ENCODE peak calls at places on chromosomes 12 and 14, in eight cellular contexts. One of them, this sample, is unnamed.
A peak's percentile ranks its signal among the peaks of the same experiment; 100 is the strongest.

GRCh38 chr12:68359669-68360068 is 27.5 kb upstream of the MDM1 start:
- DNase-seq in mucosa of descending colon: no peak
- DNase-seq in sigmoid colon: no peak
- DNase-seq in AG04450: no peak
- DNase-seq in psoas muscle: no peak
- DNase-seq in transverse colon: no peak
- DNase-seq in right lobe of liver: no peak
- DNase-seq in cardiac fibroblast: peak; percentile 27
- DNase-seq in this sample: no peak

GRCh38 chr12:67394600-67394999 is 125.4 kb downstream of the CAND1 start:
- DNase-seq in mucosa of descending colon: no peak
- DNase-seq in sigmoid colon: peak; percentile 64
- DNase-seq in AG04450: peak; percentile 18
- DNase-seq in psoas muscle: peak; percentile 68
- DNase-seq in transverse colon: no peak
- DNase-seq in right lobe of liver: no peak
- DNase-seq in cardiac fibroblast: peak; percentile 65
- DNase-seq in this sample: no peak

GRCh38 chr14:37443461-37443860 is 151.6 kb downstream of the FOXA1 start:
- DNase-seq in mucosa of descending colon: no peak
- DNase-seq in sigmoid colon: no peak
- DNase-seq in AG04450: peak; percentile 16
- DNase-seq in psoas muscle: no peak
- DNase-seq in transverse colon: no peak
- DNase-seq in right lobe of liver: no peak
- DNase-seq in cardiac fibroblast: no peak
- DNase-seq in this sample: no peak

GRCh38 chr12:42790761-42791151 is 201.2 kb upstream of the PRICKLE1 start:
- DNase-seq in mucosa of descending colon: no peak
- DNase-seq in sigmoid colon: no peak
- DNase-seq in AG04450: no peak
- DNase-seq in psoas muscle: no peak
- DNase-seq in transverse colon: peak; percentile 9
- DNase-seq in right lobe of liver: no peak
- DNase-seq in cardiac fibroblast: peak; percentile 72
- DNase-seq in this sample: no peak

GRCh38 chr12:62758216-62758615 is 176.7 kb downstream of the PPM1H start:
- DNase-seq in mucosa of descending colon: no peak
- DNase-seq in sigmoid colon: no peak
- DNase-seq in AG04450: peak; percentile 88
- DNase-seq in psoas muscle: no peak
- DNase-seq in transverse colon: no peak
- DNase-seq in right lobe of liver: no peak
- DNase-seq in cardiac fibroblast: no peak
- DNase-seq in this sample: no peak

GRCh38 chr12:106033161-106033675 is 105.5 kb downstream of the NUAK1 start:
- DNase-seq in mucosa of descending colon: no peak
- DNase-seq in sigmoid colon: no peak
- DNase-seq in AG04450: no peak
- DNase-seq in psoas muscle: no peak
- DNase-seq in transverse colon: no peak
- DNase-seq in right lobe of liver: no peak
- DNase-seq in cardiac fibroblast: no peak
- DNase-seq in this sample: no peak

GRCh38 chr12:132117558-132117875 is 26.6 kb downstream of the DDX51 start:
- DNase-seq in mucosa of descending colon: no peak
- DNase-seq in sigmoid colon: peak; percentile 39
- DNase-seq in AG04450: no peak
- DNase-seq in psoas muscle: no peak
- DNase-seq in transverse colon: no peak
- DNase-seq in right lobe of liver: no peak
- DNase-seq in cardiac fibroblast: no peak
- DNase-seq in this sample: no peak

GRCh38 chr12:21942377-21942703 is 1.1 kb upstream of the ABCC9 start:
- DNase-seq in mucosa of descending colon: no peak
- DNase-seq in sigmoid colon: no peak
- DNase-seq in AG04450: no peak
- DNase-seq in psoas muscle: no peak
- DNase-seq in transverse colon: no peak
- DNase-seq in right lobe of liver: no peak
- DNase-seq in cardiac fibroblast: no peak
- DNase-seq in this sample: no peak

GRCh38 chr12:52285172-52285745 is 6.1 kb downstream of the KRT81 start:
- DNase-seq in mucosa of descending colon: no peak
- DNase-seq in sigmoid colon: no peak
- DNase-seq in AG04450: no peak
- DNase-seq in psoas muscle: no peak
- DNase-seq in transverse colon: no peak
- DNase-seq in right lobe of liver: no peak
- DNase-seq in cardiac fibroblast: no peak
- DNase-seq in this sample: no peak

GRCh38 chr14:61838661-61839060 is 76.4 kb downstream of the SNAPC1 start:
- DNase-seq in mucosa of descending colon: no peak
- DNase-seq in sigmoid colon: no peak
- DNase-seq in AG04450: no peak
- DNase-seq in psoas muscle: no peak
- DNase-seq in transverse colon: no peak
- DNase-seq in right lobe of liver: no peak
- DNase-seq in cardiac fibroblast: peak; percentile 56
- DNase-seq in this sample: no peak

GRCh38 chr14:80784824-80785223 is 156.7 kb downstream of the CEP128 start:
- DNase-seq in mucosa of descending colon: no peak
- DNase-seq in sigmoid colon: no peak
- DNase-seq in AG04450: no peak
- DNase-seq in psoas muscle: no peak
- DNase-seq in transverse colon: no peak
- DNase-seq in right lobe of liver: no peak
- DNase-seq in cardiac fibroblast: peak; percentile 52
- DNase-seq in this sample: no peak

GRCh38 chr12:92735131-92735721 is 32.4 kb downstream of the PLEKHG7 start:
- DNase-seq in mucosa of descending colon: no peak
- DNase-seq in sigmoid colon: no peak
- DNase-seq in AG04450: peak; percentile 54
- DNase-seq in psoas muscle: no peak
- DNase-seq in transverse colon: no peak
- DNase-seq in right lobe of liver: no peak
- DNase-seq in cardiac fibroblast: peak; percentile 98
- DNase-seq in this sample: no peak

GRCh38 chr12:57177354-57177753 is 29.9 kb upstream of the LRP1-AS start:
- DNase-seq in mucosa of descending colon: no peak
- DNase-seq in sigmoid colon: no peak
- DNase-seq in AG04450: no peak
- DNase-seq in psoas muscle: no peak
- DNase-seq in transverse colon: no peak
- DNase-seq in right lobe of liver: peak; percentile 20
- DNase-seq in cardiac fibroblast: no peak
- DNase-seq in this sample: no peak

GRCh38 chr14:89650077-89650978 is 233.3 kb upstream of the FOXN3 start:
- DNase-seq in mucosa of descending colon: no peak
- DNase-seq in sigmoid colon: no peak
- DNase-seq in AG04450: no peak
- DNase-seq in psoas muscle: no peak
- DNase-seq in transverse colon: no peak
- DNase-seq in right lobe of liver: no peak
- DNase-seq in cardiac fibroblast: no peak
- DNase-seq in this sample: peak; percentile 55
- H3K4me3 ChIP-seq in mucosa of descending colon: no peak overlapping the region
- H3K4me3 ChIP-seq in sigmoid colon: no peak overlapping the region
- H3K4me3 ChIP-seq in AG04450: no peak overlapping the region
- H3K4me3 ChIP-seq in psoas muscle: no peak overlapping the region
- H3K4me3 ChIP-seq in transverse colon: no peak overlapping the region
- H3K4me3 ChIP-seq in right lobe of liver: no peak overlapping the region
- H3K4me3 ChIP-seq in cardiac fibroblast: no peak overlapping the region
- H3K4me3 ChIP-seq in this sample: no peak overlapping the region

GRCh38 chr12:116220756-116221155 is 56.7 kb downstream of the MED13L start:
- DNase-seq in mucosa of descending colon: no peak
- DNase-seq in sigmoid colon: no peak
- DNase-seq in AG04450: no peak
- DNase-seq in psoas muscle: no peak
- DNase-seq in transverse colon: no peak
- DNase-seq in right lobe of liver: no peak
- DNase-seq in cardiac fibroblast: no peak
- DNase-seq in this sample: no peak
- TF ChIP-seq CTCF in mucosa of descending colon: no peak
- TF ChIP-seq CTCF in sigmoid colon: no peak
- TF ChIP-seq CTCF in AG04450: no peak
- TF ChIP-seq CTCF in psoas muscle: no peak
- TF ChIP-seq CTCF in transverse colon: no peak
- TF ChIP-seq CTCF in right lobe of liver: no peak
- TF ChIP-seq CTCF in cardiac fibroblast: no peak
- TF ChIP-seq CTCF in this sample: no peak

DNA sequence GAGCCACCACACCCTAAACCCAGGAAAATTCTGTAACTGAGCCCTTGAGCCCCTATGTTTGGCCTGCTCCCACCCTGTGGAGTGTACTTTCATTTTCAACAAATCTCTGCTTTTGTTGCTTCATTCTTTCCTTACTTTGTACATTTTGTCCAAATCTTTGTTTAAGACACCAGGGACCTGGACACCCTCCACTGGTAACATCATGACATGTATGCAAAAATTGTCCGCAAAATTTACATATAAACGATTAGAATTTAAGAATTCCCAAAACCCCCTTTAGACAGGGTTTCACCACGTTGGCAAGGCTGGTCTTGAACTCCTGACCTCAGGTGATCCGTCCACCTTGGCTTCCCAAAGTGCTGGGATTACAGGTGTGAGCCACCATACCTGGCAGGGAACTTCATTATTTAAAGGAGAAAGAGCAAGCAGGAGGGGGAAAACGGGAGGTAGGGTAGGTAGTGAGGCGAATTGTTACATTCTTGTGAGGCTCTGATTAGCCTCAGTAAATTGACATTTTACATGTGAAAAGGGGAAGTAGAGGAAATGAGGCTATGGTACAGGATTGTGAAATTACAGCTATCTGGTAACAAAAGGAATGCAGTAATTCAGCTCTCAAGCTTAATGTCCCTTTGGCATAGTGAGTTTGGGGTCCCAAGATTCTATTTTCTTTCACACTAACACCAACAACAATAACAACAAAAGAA is 27.6 kb downstream of the TUBA1A start:
- DNase-seq in mucosa of descending colon: no peak
- DNase-seq in sigmoid colon: no peak
- DNase-seq in AG04450: no peak
- DNase-seq in psoas muscle: no peak
- DNase-seq in transverse colon: no peak
- DNase-seq in right lobe of liver: no peak
- DNase-seq in cardiac fibroblast: no peak
- DNase-seq in this sample: no peak
- H3K4me3 ChIP-seq in mucosa of descending colon: no peak overlapping the region
- H3K4me3 ChIP-seq in sigmoid colon: no peak overlapping the region
- H3K4me3 ChIP-seq in AG04450: no peak overlapping the region
- H3K4me3 ChIP-seq in psoas muscle: no peak overlapping the region
- H3K4me3 ChIP-seq in transverse colon: no peak overlapping the region
- H3K4me3 ChIP-seq in right lobe of liver: no peak overlapping the region
- H3K4me3 ChIP-seq in cardiac fibroblast: no peak overlapping the region
- H3K4me3 ChIP-seq in this sample: no peak overlapping the region

DNA sequence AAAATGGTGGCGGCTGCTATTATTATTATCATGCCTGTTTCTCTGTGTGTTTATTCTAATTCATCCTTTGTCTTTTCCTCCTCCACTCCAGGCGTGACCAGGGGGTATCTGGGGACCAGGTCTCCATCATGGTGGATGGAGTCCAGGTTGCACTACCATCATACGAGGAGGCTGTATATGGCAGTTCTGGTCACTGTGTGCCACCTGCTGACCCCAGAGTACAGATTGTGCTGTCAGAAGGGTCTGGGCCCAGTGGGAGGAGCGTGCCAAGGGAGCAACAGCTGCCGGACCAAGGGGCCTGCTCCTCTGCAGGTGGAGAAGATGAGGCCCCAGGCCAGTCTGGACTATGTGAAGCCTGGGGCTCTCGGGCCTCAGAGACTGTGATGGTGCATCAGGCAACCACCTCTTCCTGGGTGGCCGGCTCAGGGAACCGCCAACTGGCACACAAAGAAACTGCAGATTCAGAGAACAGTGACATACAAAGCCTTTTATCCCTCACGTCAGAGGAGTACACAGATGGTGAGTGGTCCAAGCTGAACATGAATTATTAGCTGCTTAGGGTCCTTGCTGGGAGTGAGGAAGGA is 58.3 kb upstream of the SRSF5 start:
- DNase-seq in mucosa of descending colon: no peak
- DNase-seq in sigmoid colon: no peak
- DNase-seq in AG04450: no peak
- DNase-seq in psoas muscle: no peak
- DNase-seq in transverse colon: peak; percentile 29
- DNase-seq in right lobe of liver: no peak
- DNase-seq in cardiac fibroblast: no peak
- DNase-seq in this sample: no peak
- TF ChIP-seq CTCF in mucosa of descending colon: no peak
- TF ChIP-seq CTCF in sigmoid colon: no peak
- TF ChIP-seq CTCF in AG04450: peak; percentile 45
- TF ChIP-seq CTCF in psoas muscle: no peak
- TF ChIP-seq CTCF in transverse colon: peak; percentile 21
- TF ChIP-seq CTCF in right lobe of liver: peak; percentile 23
- TF ChIP-seq CTCF in cardiac fibroblast: peak; percentile 24
- TF ChIP-seq CTCF in this sample: peak; percentile 40

DNA sequence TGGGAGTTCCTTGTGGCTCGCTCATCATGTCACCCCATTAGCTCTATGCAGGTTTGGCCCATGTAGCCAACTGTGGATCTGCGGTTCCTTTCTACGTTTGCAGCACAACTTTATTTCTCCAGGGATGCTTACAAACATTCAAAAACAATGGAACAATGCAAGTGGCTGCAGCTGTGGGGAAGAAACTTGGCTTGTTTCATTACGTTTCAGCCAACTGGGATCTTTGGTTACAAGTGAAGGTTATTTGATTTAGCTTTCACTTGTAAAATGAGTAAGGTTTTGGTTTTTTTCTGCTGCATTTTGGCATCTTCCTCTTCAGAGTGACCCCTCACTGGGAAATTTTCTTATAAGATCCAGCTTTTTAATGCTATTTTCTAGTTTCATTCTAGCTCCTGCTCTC is 105.9 kb downstream of the PLXNC1 start:
- DNase-seq in mucosa of descending colon: no peak
- DNase-seq in sigmoid colon: no peak
- DNase-seq in AG04450: no peak
- DNase-seq in psoas muscle: no peak
- DNase-seq in transverse colon: no peak
- DNase-seq in right lobe of liver: no peak
- DNase-seq in cardiac fibroblast: no peak
- DNase-seq in this sample: no peak
- H3K4me3 ChIP-seq in mucosa of descending colon: no peak overlapping the region
- H3K4me3 ChIP-seq in sigmoid colon: no peak overlapping the region
- H3K4me3 ChIP-seq in AG04450: no peak overlapping the region
- H3K4me3 ChIP-seq in psoas muscle: peak overlapping the region; percentile 37
- H3K4me3 ChIP-seq in transverse colon: no peak overlapping the region
- H3K4me3 ChIP-seq in right lobe of liver: no peak overlapping the region
- H3K4me3 ChIP-seq in cardiac fibroblast: no peak overlapping the region
- H3K4me3 ChIP-seq in this sample: no peak overlapping the region